ENCODE peak calls at places on chromosomes 16 and 17, in six cellular contexts. P, E, K, X, M and D are unnamed samples.

GRCh38 chr16:27579086-27579980 is 29.4 kb downstream of the KATNIP start:
- DNase-seq in P (no peak), E (no peak), K (no peak), X (no peak), M (no peak), D (no peak)

GRCh38 chr17:42389135-42389417 is 834 bp upstream of the STAT3 start:
- DNase-seq in P (no peak), E (no peak), K (no peak), X (no peak), M (peak), D (no peak)

GRCh38 chr17:75271233-75271954 is 363 bp upstream of the MIF4GD start:
- DNase-seq in P (peak), E (peak), K (peak), X (peak), M (peak), D (peak)

GRCh38 chr17:44121206-44121605 is 2.2 kb downstream of the HDAC5 start:
- DNase-seq in P (no peak), E (no peak), K (no peak), X (no peak), M (no peak), D (no peak)

GRCh38 chr16:70661534-70661917 is 15.2 kb downstream of the IL34 start:
- DNase-seq in P (no peak), E (no peak), K (no peak), X (no peak), M (no peak), D (no peak)

GRCh38 chr16:83742520-83742919 is 65.3 kb upstream of the HSBP1 start:
- DNase-seq in P (no peak), E (no peak), K (no peak), X (no peak), M (no peak), D (peak)

GRCh38 chr17:68057531-68057952 is 22.0 kb downstream of the KPNA2 start:
- DNase-seq in P (peak), E (peak), K (no peak), X (no peak), M (no peak), D (peak)

GRCh38 chr17:49217651-49218413 is 7.3 kb downstream of the ABI3 start:
- DNase-seq in P (no peak), E (peak), K (peak), X (no peak), M (no peak), D (no peak)

GRCh38 chr17:48818361-48818841 is 1.4 kb upstream of the TTLL6 start:
- DNase-seq in P (peak), E (no peak), K (no peak), X (no peak), M (peak), D (no peak)

GRCh38 chr17:50297407-50297865 is 23.2 kb downstream of the TMEM92 start:
- DNase-seq in P (peak), E (peak), K (peak), X (peak), M (peak), D (peak)

GRCh38 chr17:48215583-48216139 is 108.1 kb downstream of the SNX11 start:
- DNase-seq in P (peak), E (no peak), K (no peak), X (no peak), M (peak), D (no peak)

GRCh38 chr17:28759296-28759865 is 15.6 kb downstream of the TRAF4 start:
- DNase-seq in P (no peak), E (no peak), K (no peak), X (no peak), M (no peak), D (no peak)

GRCh38 chr17:49967621-49968379 is 1.2 kb upstream of the DLX4 start:
- DNase-seq in P (no peak), E (no peak), K (no peak), X (no peak), M (no peak), D (no peak)

GRCh38 chr17:30554839-30555751 is 77.9 kb downstream of the GOSR1 start:
- DNase-seq in P (peak), E (peak), K (no peak), X (no peak), M (no peak), D (peak)